ENCODE peak calls at places on chromosomes 3 and 15, in six cellular contexts. One of them, this sample, is unnamed.

GRCh38 chr3:95607926-95608325 is 1206.5 kb upstream of the EPHA6 start:
- DNase-seq in A549: no peak
- DNase-seq in endothelial cell of umbilical vein: no peak
- DNase-seq in HepG2: no peak
- DNase-seq in GM12878: no peak
- DNase-seq in K562: no peak
- DNase-seq in this sample: no peak

GRCh38 chr3:133675631-133676335 is 14.0 kb upstream of the TOPBP1 start:
- DNase-seq in endothelial cell of umbilical vein: no peak
- DNase-seq in GM12878: no peak
- DNase-seq in HepG2: peak
- DNase-seq in A549: no peak
- DNase-seq in K562: no peak
- DNase-seq in this sample: no peak

GRCh38 chr3:159322322-159322939 is 520.6 kb downstream of the MFSD1 start:
- DNase-seq in endothelial cell of umbilical vein: no peak
- DNase-seq in K562: peak
- DNase-seq in GM12878: no peak
- DNase-seq in A549: peak
- DNase-seq in HepG2: peak
- DNase-seq in this sample: peak

GRCh38 chr15:66774001-66774814 is 72.2 kb downstream of the SMAD6 start:
- DNase-seq in endothelial cell of umbilical vein: peak
- DNase-seq in GM12878: no peak
- DNase-seq in K562: peak
- DNase-seq in HepG2: peak
- DNase-seq in A549: peak
- DNase-seq in this sample: peak

GRCh38 chr15:43954181-43954621 is 127.4 kb downstream of the WDR76 start:
- DNase-seq in endothelial cell of umbilical vein: no peak
- DNase-seq in GM12878: no peak
- DNase-seq in HepG2: no peak
- DNase-seq in K562: no peak
- DNase-seq in A549: no peak
- DNase-seq in this sample: no peak

GRCh38 chr15:79400650-79401049 is 31.5 kb upstream of the MINAR1 start:
- DNase-seq in K562: no peak
- DNase-seq in HepG2: no peak
- DNase-seq in A549: no peak
- DNase-seq in endothelial cell of umbilical vein: no peak
- DNase-seq in GM12878: no peak
- DNase-seq in this sample: no peak

GRCh38 chr15:69664572-69665326 is 212.1 kb downstream of the RPLP1 start:
- DNase-seq in K562: no peak
- DNase-seq in endothelial cell of umbilical vein: no peak
- DNase-seq in GM12878: no peak
- DNase-seq in HepG2: no peak
- DNase-seq in A549: no peak
- DNase-seq in this sample: no peak

GRCh38 chr3:80733522-80734176 is 965.9 kb upstream of the ROBO1 start:
- DNase-seq in GM12878: no peak
- DNase-seq in K562: peak
- DNase-seq in endothelial cell of umbilical vein: peak
- DNase-seq in HepG2: peak
- DNase-seq in A549: peak
- DNase-seq in this sample: peak

GRCh38 chr3:36868614-36869436 is 76.0 kb downstream of the TRANK1 start:
- DNase-seq in HepG2: peak
- DNase-seq in endothelial cell of umbilical vein: peak
- DNase-seq in K562: peak
- DNase-seq in A549: peak
- DNase-seq in GM12878: peak
- DNase-seq in this sample: peak

GRCh38 chr15:92157666-92158298 is 235.9 kb upstream of the ST8SIA2 start:
- DNase-seq in GM12878: no peak
- DNase-seq in A549: no peak
- DNase-seq in K562: no peak
- DNase-seq in endothelial cell of umbilical vein: no peak
- DNase-seq in HepG2: no peak
- DNase-seq in this sample: no peak

GRCh38 chr3:150069158-150069536 is 98.5 kb upstream of the PFN2 start:
- DNase-seq in A549: no peak
- DNase-seq in HepG2: no peak
- DNase-seq in endothelial cell of umbilical vein: no peak
- DNase-seq in GM12878: no peak
- DNase-seq in K562: no peak
- DNase-seq in this sample: no peak

GRCh38 chr3:123655400-123655799 is 70.5 kb upstream of the HACD2 start:
- DNase-seq in GM12878: no peak
- DNase-seq in HepG2: no peak
- DNase-seq in A549: no peak
- DNase-seq in K562: no peak
- DNase-seq in endothelial cell of umbilical vein: no peak
- DNase-seq in this sample: peak
- TF ChIP-seq CTCF in GM12878: no peak
- TF ChIP-seq CTCF in HepG2: no peak
- TF ChIP-seq CTCF in A549: no peak
- TF ChIP-seq CTCF in K562: no peak
- TF ChIP-seq CTCF in endothelial cell of umbilical vein: no peak
- TF ChIP-seq CTCF in this sample: no peak

DNA sequence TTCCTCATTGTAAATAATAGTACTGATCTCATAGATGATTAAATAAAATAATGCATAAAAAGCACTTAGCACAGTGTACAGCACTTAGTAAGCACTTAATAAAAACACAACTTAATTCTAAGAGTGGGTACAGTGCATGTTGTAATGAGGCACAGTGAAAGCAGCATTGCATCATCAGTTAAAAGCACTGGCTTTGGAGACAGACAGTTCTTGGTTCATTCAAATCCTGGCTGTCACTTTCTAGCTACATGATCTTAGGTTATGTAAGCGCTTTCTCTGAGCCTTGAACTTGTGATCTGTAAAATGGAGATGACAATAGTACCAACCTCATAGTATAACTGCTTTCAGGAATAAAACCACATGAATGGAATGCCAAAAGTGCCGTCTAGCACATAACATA is 151.5 kb downstream of the DPH6 start:
- DNase-seq in K562: no peak
- DNase-seq in A549: no peak
- DNase-seq in HepG2: no peak
- DNase-seq in GM12878: no peak
- DNase-seq in endothelial cell of umbilical vein: no peak
- DNase-seq in this sample: peak
- TF ChIP-seq MYC in K562: no peak
- TF ChIP-seq MYC in A549: no peak
- TF ChIP-seq MYC in HepG2: no peak
- TF ChIP-seq MYC in GM12878: no peak
- TF ChIP-seq MYC in endothelial cell of umbilical vein: no peak
- TF ChIP-seq MYC in this sample: no peak

DNA sequence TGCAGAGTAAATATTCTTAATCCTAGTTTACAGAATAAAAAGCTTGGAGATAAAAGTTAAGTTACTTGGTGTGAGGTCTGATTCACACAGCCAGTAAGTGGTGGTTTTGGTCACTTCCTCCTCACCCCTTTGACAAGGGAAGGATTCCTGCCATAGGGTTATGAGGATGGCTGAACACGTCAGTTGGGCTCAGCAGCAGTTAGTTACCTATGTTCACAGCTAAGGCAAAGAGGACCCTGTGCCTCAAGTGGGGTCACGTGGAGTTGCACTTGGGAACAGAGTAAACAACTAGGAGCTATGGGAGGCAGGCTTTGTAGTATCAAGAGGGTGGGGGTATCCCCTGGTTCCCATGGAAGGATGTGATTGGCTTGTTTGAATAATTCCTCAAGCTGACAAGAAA is 232.2 kb downstream of the UBE2E2 start:
- DNase-seq in endothelial cell of umbilical vein: no peak
- DNase-seq in K562: no peak
- DNase-seq in HepG2: no peak
- DNase-seq in GM12878: no peak
- DNase-seq in A549: no peak
- DNase-seq in this sample: peak
- TF ChIP-seq POLR2A in endothelial cell of umbilical vein: no peak
- TF ChIP-seq POLR2A in K562: no peak
- TF ChIP-seq POLR2A in HepG2: no peak
- TF ChIP-seq POLR2A in GM12878: no peak
- TF ChIP-seq POLR2A in A549: no peak
- TF ChIP-seq POLR2A in this sample: no peak

GRCh38 chr3:44914936-44915335 is 40.5 kb downstream of the TGM4 start:
- DNase-seq in HepG2: no peak
- DNase-seq in GM12878: no peak
- DNase-seq in endothelial cell of umbilical vein: peak
- DNase-seq in K562: peak
- DNase-seq in A549: no peak
- DNase-seq in this sample: peak
- TF ChIP-seq CTCF in HepG2: peak
- TF ChIP-seq CTCF in GM12878: peak
- TF ChIP-seq CTCF in endothelial cell of umbilical vein: peak
- TF ChIP-seq CTCF in K562: peak
- TF ChIP-seq CTCF in A549: no peak
- TF ChIP-seq CTCF in this sample: peak

This sample was measured in NB4.